ENCODE peak calls at places on chromosomes 12 and 14, in ten cellular contexts. W is effector CD4-positive, alpha-beta T cell; R is NCI-H1105 treated with DMSO at 0.1 percent for 48 hours; K is uterus; I is heart left ventricle; Q is stimulated activated CD8-positive, alpha-beta memory T cell treated with anti-CD3 and anti-CD28 coated beads, Interleukin-15, amount 100 ng/mL, for 4 hours; F is progenitor cell of endocrine pancreas; E is NCI-H524; P is anterior cingulate cortex; G is amniotic stem cell. Z is an unnamed sample.

GRCh38 chr12:48032597-48032996 is 28.3 kb upstream of the COL2A1 start:
- DNase-seq in E (no peak), G (no peak), P (no peak), W (no peak), I (no peak), K (no peak), F (no peak), Q (no peak), R (no peak), Z (no peak)

GRCh38 chr12:19211802-19212201 is 82.3 kb downstream of the PLEKHA5 start:
- DNase-seq in Q (no peak), P (no peak), F (no peak), K (no peak), W (no peak), G (no peak), I (no peak), E (no peak), R (no peak), Z (no peak)

GRCh38 chr12:75528272-75528671 is 16.9 kb upstream of the KRR1 start:
- DNase-seq in W (no peak), I (no peak), K (no peak), R (no peak), F (no peak), E (peak; percentile 30), Q (no peak), P (no peak), G (no peak), Z (no peak)

GRCh38 chr12:26293612-26294011 is 98.2 kb downstream of the SSPN start:
- DNase-seq in Q (no peak), F (no peak), R (no peak), I (no peak), G (no peak), E (no peak), P (no peak), W (no peak), K (no peak), Z (no peak)

GRCh38 chr14:68391292-68392014 is 401.4 kb downstream of the ZFP36L1 start:
- DNase-seq in K (peak; percentile 41), Q (no peak), W (no peak), R (no peak), G (no peak), F (no peak), I (peak; percentile 39), P (no peak), E (no peak), Z (no peak)

GRCh38 chr12:104434129-104434528 is 22.6 kb upstream of the CHST11 start:
- DNase-seq in W (no peak), F (no peak), I (no peak), G (no peak), Q (no peak), E (no peak), K (no peak), P (no peak), R (no peak), Z (no peak)

GRCh38 chr12:80277732-80278131 is 166.3 kb upstream of the PTPRQ start:
- DNase-seq in W (no peak), F (no peak), Q (no peak), E (no peak), I (no peak), K (no peak), P (no peak), R (no peak), G (no peak), Z (no peak)

GRCh38 chr12:20492251-20492728 is 124.0 kb downstream of the PDE3A start:
- DNase-seq in P (no peak), G (no peak), E (no peak), W (no peak), I (no peak), R (no peak), F (no peak), Q (no peak), K (no peak), Z (peak; percentile 94)

GRCh38 chr14:103121846-103122577 is 1.2 kb upstream of the TNFAIP2 start:
- DNase-seq in F (peak; percentile 44), W (no peak), E (peak; percentile 87), P (no peak), I (peak; percentile 93), Q (no peak), G (no peak), R (peak; percentile 98), K (peak; percentile 94), Z (no peak)

GRCh38 chr12:93727195-93727811 is 50.1 kb downstream of the CRADD start:
- DNase-seq in G (no peak), F (no peak), P (no peak), W (no peak), E (no peak), R (no peak), K (peak; percentile 44), I (no peak), Q (no peak), Z (no peak)

GRCh38 chr12:55034218-55034617 is 14.4 kb downstream of the NEUROD4 start:
- DNase-seq in P (no peak), E (peak; percentile 86), K (no peak), F (no peak), I (no peak), G (no peak), W (no peak), R (no peak), Q (no peak), Z (no peak)

Z was measured in SIG-M5.